ENCODE peak calls at places on chromosomes 11 and 22, in ten cellular contexts. One of them, this sample, is unnamed.

GRCh38 chr11:124762077-124762623 is at the start of gene ESAM:
- DNase-seq in tibial artery: no peak
- DNase-seq in Kasumi-1: peak; percentile 34
- DNase-seq in ecto neural progenitor cell: peak; percentile 72
- DNase-seq in fibroblast of lung: no peak
- DNase-seq in colonic mucosa: peak; percentile 84
- DNase-seq in kidney: peak; percentile 86
- DNase-seq in adipocyte: no peak
- DNase-seq in activated naive CD4-positive, alpha-beta T cell: peak; percentile 65
- DNase-seq in left cardiac atrium: peak; percentile 67
- DNase-seq in this sample: no peak

GRCh38 chr11:124798991-124799383 is 1.2 kb downstream of the MSANTD2 start:
- DNase-seq in tibial artery: no peak
- DNase-seq in Kasumi-1: no peak
- DNase-seq in ecto neural progenitor cell: no peak
- DNase-seq in fibroblast of lung: peak; percentile 72
- DNase-seq in colonic mucosa: peak; percentile 33
- DNase-seq in kidney: no peak
- DNase-seq in adipocyte: peak; percentile 67
- DNase-seq in activated naive CD4-positive, alpha-beta T cell: no peak
- DNase-seq in left cardiac atrium: no peak
- DNase-seq in this sample: no peak

GRCh38 chr22:42814215-42814614 is 42.9 kb downstream of the ARFGAP3 start:
- DNase-seq in tibial artery: no peak
- DNase-seq in Kasumi-1: no peak
- DNase-seq in ecto neural progenitor cell: no peak
- DNase-seq in fibroblast of lung: no peak
- DNase-seq in colonic mucosa: no peak
- DNase-seq in kidney: no peak
- DNase-seq in adipocyte: no peak
- DNase-seq in activated naive CD4-positive, alpha-beta T cell: no peak
- DNase-seq in left cardiac atrium: no peak
- DNase-seq in this sample: no peak

GRCh38 chr11:9263840-9264380 is 1.2 kb downstream of the DENND5A start:
- DNase-seq in tibial artery: no peak
- DNase-seq in Kasumi-1: no peak
- DNase-seq in ecto neural progenitor cell: no peak
- DNase-seq in fibroblast of lung: peak; percentile 48
- DNase-seq in colonic mucosa: no peak
- DNase-seq in kidney: no peak
- DNase-seq in adipocyte: peak; percentile 58
- DNase-seq in activated naive CD4-positive, alpha-beta T cell: no peak
- DNase-seq in left cardiac atrium: no peak
- DNase-seq in this sample: no peak

GRCh38 chr11:67277231-67277961 is 11.1 kb downstream of the GRK2 start:
- DNase-seq in tibial artery: peak; percentile 95
- DNase-seq in Kasumi-1: peak; percentile 98
- DNase-seq in ecto neural progenitor cell: peak; percentile 76
- DNase-seq in fibroblast of lung: peak; percentile 78
- DNase-seq in colonic mucosa: peak; percentile 91
- DNase-seq in kidney: peak; percentile 96
- DNase-seq in adipocyte: no peak
- DNase-seq in activated naive CD4-positive, alpha-beta T cell: peak; percentile 91
- DNase-seq in left cardiac atrium: peak; percentile 94
- DNase-seq in this sample: no peak

GRCh38 chr11:126158054-126158791 is 53.2 kb downstream of the RPUSD4 start:
- DNase-seq in tibial artery: no peak
- DNase-seq in Kasumi-1: no peak
- DNase-seq in ecto neural progenitor cell: no peak
- DNase-seq in fibroblast of lung: peak; percentile 41
- DNase-seq in colonic mucosa: no peak
- DNase-seq in kidney: no peak
- DNase-seq in adipocyte: no peak
- DNase-seq in activated naive CD4-positive, alpha-beta T cell: no peak
- DNase-seq in left cardiac atrium: no peak
- DNase-seq in this sample: no peak

GRCh38 chr22:50601669-50602337 is 1.2 kb downstream of the MAPK8IP2 start:
- DNase-seq in tibial artery: no peak
- DNase-seq in Kasumi-1: no peak
- DNase-seq in ecto neural progenitor cell: no peak
- DNase-seq in fibroblast of lung: no peak
- DNase-seq in colonic mucosa: no peak
- DNase-seq in kidney: peak; percentile 48
- DNase-seq in adipocyte: no peak
- DNase-seq in activated naive CD4-positive, alpha-beta T cell: no peak
- DNase-seq in left cardiac atrium: no peak
- DNase-seq in this sample: no peak

GRCh38 chr11:3022982-3023381 is 30.9 kb upstream of the NAP1L4 start:
- DNase-seq in tibial artery: no peak
- DNase-seq in Kasumi-1: no peak
- DNase-seq in ecto neural progenitor cell: no peak
- DNase-seq in fibroblast of lung: peak; percentile 62
- DNase-seq in colonic mucosa: no peak
- DNase-seq in kidney: no peak
- DNase-seq in adipocyte: peak; percentile 72
- DNase-seq in activated naive CD4-positive, alpha-beta T cell: no peak
- DNase-seq in left cardiac atrium: no peak
- DNase-seq in this sample: no peak

GRCh38 chr11:19275496-19275895 is 34.8 kb upstream of the E2F8 start:
- DNase-seq in tibial artery: no peak
- DNase-seq in Kasumi-1: no peak
- DNase-seq in ecto neural progenitor cell: no peak
- DNase-seq in fibroblast of lung: no peak
- DNase-seq in colonic mucosa: no peak
- DNase-seq in kidney: no peak
- DNase-seq in adipocyte: no peak
- DNase-seq in activated naive CD4-positive, alpha-beta T cell: no peak
- DNase-seq in left cardiac atrium: no peak
- DNase-seq in this sample: no peak

GRCh38 chr11:132620423-132620822 is 911.9 kb downstream of the OPCML start:
- DNase-seq in tibial artery: no peak
- DNase-seq in Kasumi-1: no peak
- DNase-seq in ecto neural progenitor cell: no peak
- DNase-seq in fibroblast of lung: no peak
- DNase-seq in colonic mucosa: no peak
- DNase-seq in kidney: no peak
- DNase-seq in adipocyte: no peak
- DNase-seq in activated naive CD4-positive, alpha-beta T cell: no peak
- DNase-seq in left cardiac atrium: no peak
- DNase-seq in this sample: no peak

GRCh38 chr22:22879675-22880029 is 8.0 kb upstream of the IGLL5 start:
- DNase-seq in tibial artery: no peak
- DNase-seq in Kasumi-1: no peak
- DNase-seq in ecto neural progenitor cell: no peak
- DNase-seq in fibroblast of lung: no peak
- DNase-seq in colonic mucosa: no peak
- DNase-seq in kidney: peak; percentile 17
- DNase-seq in adipocyte: no peak
- DNase-seq in activated naive CD4-positive, alpha-beta T cell: no peak
- DNase-seq in left cardiac atrium: no peak
- DNase-seq in this sample: no peak

GRCh38 chr22:40237241-40237640 is 59.5 kb downstream of the TNRC6B start:
- DNase-seq in tibial artery: no peak
- DNase-seq in Kasumi-1: no peak
- DNase-seq in ecto neural progenitor cell: no peak
- DNase-seq in fibroblast of lung: no peak
- DNase-seq in colonic mucosa: no peak
- DNase-seq in kidney: no peak
- DNase-seq in adipocyte: no peak
- DNase-seq in activated naive CD4-positive, alpha-beta T cell: no peak
- DNase-seq in left cardiac atrium: no peak
- DNase-seq in this sample: no peak

GRCh38 chr11:33988586-33989370 is 62.8 kb upstream of the CAPRIN1 start:
- DNase-seq in tibial artery: no peak
- DNase-seq in Kasumi-1: no peak
- DNase-seq in ecto neural progenitor cell: no peak
- DNase-seq in fibroblast of lung: no peak
- DNase-seq in colonic mucosa: no peak
- DNase-seq in kidney: no peak
- DNase-seq in adipocyte: no peak
- DNase-seq in activated naive CD4-positive, alpha-beta T cell: no peak
- DNase-seq in left cardiac atrium: no peak
- DNase-seq in this sample: no peak